ENCODE peak calls at places on chromosomes 3 and 15, in eight cellular contexts. O is heart left ventricle; K is CD4-positive, alpha-beta T cell; Z is tibial nerve; W is AG04450; M is SK-N-SH; Q is lower lobe of right lung; I is HCT116. H is an unnamed sample.

GRCh38 chr3:143951351-143951971 is 20.2 kb upstream of the DIPK2A start:
- DNase-seq in O (no peak), K (peak), Z (peak), W (no peak), M (peak), Q (no peak), I (peak), H (no peak)

GRCh38 chr15:39172380-39173281 is 408.2 kb upstream of the THBS1 start:
- DNase-seq in O (peak), K (no peak), Z (no peak), W (no peak), M (no peak), Q (no peak), I (no peak), H (no peak)

GRCh38 chr3:9497821-9498565 is 55.6 kb downstream of the LHFPL4 start:
- DNase-seq in O (no peak), K (no peak), Z (no peak), W (peak), M (no peak), Q (no peak), I (peak), H (no peak)

GRCh38 chr3:179716811-179717210 is 64.0 kb downstream of the USP13 start:
- DNase-seq in O (no peak), K (no peak), Z (no peak), W (peak), M (no peak), Q (no peak), I (no peak), H (no peak)

GRCh38 chr3:149967067-149967685 is 3.5 kb downstream of the PFN2 start:
- DNase-seq in O (no peak), K (no peak), Z (no peak), W (no peak), M (no peak), Q (no peak), I (peak), H (no peak)

GRCh38 chr15:89143503-89144162 is 55.4 kb downstream of the ABHD2 start:
- DNase-seq in O (no peak), K (no peak), Z (no peak), W (peak), M (peak), Q (no peak), I (no peak), H (no peak)

GRCh38 chr15:70492240-70493177 is 270.8 kb downstream of the UACA start:
- DNase-seq in O (peak), K (peak), Z (no peak), W (no peak), M (peak), Q (peak), I (no peak), H (no peak)

GRCh38 chr3:149816986-149817385 is 4.0 kb downstream of the RNF13 start:
- DNase-seq in O (no peak), K (no peak), Z (peak), W (no peak), M (no peak), Q (no peak), I (no peak), H (no peak)

GRCh38 chr3:43071313-43071893 is 34.5 kb downstream of the POMGNT2 start:
- DNase-seq in O (no peak), K (no peak), Z (no peak), W (no peak), M (peak), Q (no peak), I (peak), H (no peak)

GRCh38 chr3:66149269-66149668 is 71.5 kb upstream of the SLC25A26 start:
- DNase-seq in O (no peak), K (no peak), Z (no peak), W (no peak), M (no peak), Q (no peak), I (no peak), H (no peak)

GRCh38 chr3:3665961-3666640 is 133.1 kb upstream of the LRRN1 start:
- DNase-seq in O (peak), K (no peak), Z (no peak), W (no peak), M (no peak), Q (peak), I (no peak), H (no peak)

GRCh38 chr3:21752749-21753347 is 1.8 kb upstream of the ZNF385D start:
- DNase-seq in O (peak), K (no peak), Z (no peak), W (no peak), M (peak), Q (no peak), I (no peak), H (no peak)

GRCh38 chr15:42133892-42134502 is 22.4 kb downstream of the PLA2G4F start:
- DNase-seq in O (no peak), K (peak), Z (no peak), W (no peak), M (peak), Q (peak), I (peak), H (no peak)

GRCh38 chr3:134650431-134651346 is at the start of gene KY:
- DNase-seq in O (peak), K (no peak), Z (no peak), W (no peak), M (peak), Q (peak), I (no peak), H (peak)

GRCh38 chr15:101795455-101795854 is 7.9 kb upstream of the OR4F6 start:
- DNase-seq in O (no peak), K (no peak), Z (no peak), W (peak), M (no peak), Q (no peak), I (no peak), H (no peak)

GRCh38 chr15:59371458-59372351 is 966 bp downstream of the MYO1E start:
- DNase-seq in O (peak), K (no peak), Z (peak), W (no peak), M (peak), Q (peak), I (no peak), H (no peak)

GRCh38 chr3:190338717-190339116 is 16.5 kb upstream of the CLDN1 start:
- DNase-seq in O (no peak), K (no peak), Z (no peak), W (no peak), M (no peak), Q (no peak), I (peak), H (no peak)

GRCh38 chr3:17352620-17353019 is 389.8 kb downstream of the TBC1D5 start:
- DNase-seq in O (no peak), K (no peak), Z (no peak), W (no peak), M (no peak), Q (no peak), I (no peak), H (no peak)

GRCh38 chr3:70150599-70150998 is 151.1 kb downstream of the SAMMSON start:
- DNase-seq in O (no peak), K (no peak), Z (no peak), W (no peak), M (no peak), Q (no peak), I (no peak), H (no peak)

GRCh38 chr3:9883676-9884554 is 3.9 kb upstream of the CIDEC start:
- DNase-seq in O (no peak), K (no peak), Z (no peak), W (no peak), M (no peak), Q (no peak), I (no peak), H (no peak)

GRCh38 chr3:18047052-18047451 is 304.6 kb upstream of the TBC1D5 start:
- DNase-seq in O (no peak), K (no peak), Z (no peak), W (no peak), M (no peak), Q (no peak), I (no peak), H (no peak)

GRCh38 chr3:73697020-73697419 is 72.3 kb upstream of the PDZRN3 start:
- DNase-seq in O (no peak), K (no peak), Z (no peak), W (no peak), M (no peak), Q (no peak), I (no peak), H (no peak)

GRCh38 chr3:167885277-167885676 is 149.8 kb downstream of the SERPINI1 start:
- DNase-seq in O (no peak), K (no peak), Z (no peak), W (no peak), M (no peak), Q (no peak), I (no peak), H (no peak)
- TF ChIP-seq CTCF in O (no peak), K (no peak), Z (no peak), W (no peak), M (no peak), Q (no peak), I (no peak), H (no peak)

DNA sequence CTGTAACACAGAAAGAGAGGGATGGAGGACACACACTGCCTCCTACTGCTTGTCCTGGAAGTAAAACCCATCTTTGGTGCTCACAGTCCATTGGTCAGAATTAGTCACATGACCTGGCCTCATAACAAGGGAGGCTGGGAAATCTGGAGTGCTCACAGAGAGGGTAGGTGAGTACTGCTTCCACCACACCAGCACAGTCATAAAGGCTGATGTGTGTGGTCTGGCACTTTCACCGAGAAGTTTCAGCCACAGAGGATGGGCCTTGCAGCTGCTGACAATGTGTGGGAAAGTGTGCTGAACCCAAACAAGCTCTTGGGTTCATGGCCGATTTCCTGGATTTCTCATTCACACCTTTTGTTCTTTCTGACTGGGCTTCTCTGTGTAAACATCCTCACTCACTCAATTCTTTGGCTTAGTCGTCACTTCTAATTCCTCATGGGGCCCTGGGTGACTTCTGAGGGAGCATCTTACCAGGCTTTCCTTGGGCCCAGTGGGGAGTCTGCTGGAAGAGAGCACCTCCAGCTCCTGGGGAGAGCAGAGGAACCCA is 100.7 kb downstream of the ASB7 start:
- DNase-seq in O (no peak), K (no peak), Z (no peak), W (peak), M (no peak), Q (no peak), I (no peak), H (no peak)
- TF ChIP-seq CTCF in O (no peak), K (no peak), Z (no peak), W (no peak), M (no peak), Q (no peak), I (no peak), H (no peak)

GRCh38 chr15:44675911-44676310 is 12.4 kb upstream of the SPG11 start:
- DNase-seq in O (no peak), K (no peak), Z (no peak), W (no peak), M (no peak), Q (no peak), I (no peak), H (no peak)

GRCh38 chr15:44673639-44674038 is 10.2 kb upstream of the SPG11 start:
- DNase-seq in O (no peak), K (no peak), Z (no peak), W (no peak), M (no peak), Q (no peak), I (no peak), H (no peak)

GRCh38 chr15:44682211-44682610 is 18.7 kb upstream of the SPG11 start:
- DNase-seq in O (no peak), K (no peak), Z (no peak), W (no peak), M (no peak), Q (no peak), I (no peak), H (no peak)

GRCh38 chr15:44676676-44677075 is 13.2 kb upstream of the SPG11 start:
- DNase-seq in O (no peak), K (no peak), Z (no peak), W (no peak), M (no peak), Q (no peak), I (no peak), H (no peak)
- TF ChIP-seq CTCF in O (no peak), K (no peak), Z (no peak), W (no peak), M (no peak), Q (no peak), I (no peak), H (no peak)

GRCh38 chr15:90895571-90896117 is 7.5 kb upstream of the MAN2A2 start:
- DNase-seq in O (no peak), K (no peak), Z (no peak), W (no peak), M (peak), Q (no peak), I (no peak), H (peak)
- TF ChIP-seq CTCF in O (no peak), K (no peak), Z (no peak), W (peak), M (peak), Q (no peak), I (no peak), H (peak)